ENCODE peak calls at places on chromosomes 1 and 21, in four cellular contexts. Y is GM04504; W is A172; B is stimulated activated CD8-positive, alpha-beta memory T cell treated with anti-CD3 and anti-CD28 coated beads, Interleukin-2, amount 100 ng/mL, for 48 hours. L is an unnamed sample.

GRCh38 chr1:194693244-194693643 is 1506.8 kb upstream of the B3GALT2 start:
- DNase-seq in Y (no peak), W (no peak), B (no peak), L (no peak)

GRCh38 chr1:194929376-194929775 is 1678.9 kb downstream of the KCNT2 start:
- DNase-seq in Y (no peak), W (peak), B (no peak), L (no peak)

GRCh38 chr1:94456736-94457135 is 38.5 kb downstream of the ABCD3 start:
- DNase-seq in Y (no peak), W (no peak), B (no peak), L (no peak)

GRCh38 chr1:206678490-206678889 is 6.2 kb upstream of the MAPKAPK2 start:
- DNase-seq in Y (no peak), W (no peak), B (no peak), L (no peak)

GRCh38 chr1:246836647-246837046 is 95.1 kb downstream of the AHCTF1 start:
- DNase-seq in Y (no peak), W (no peak), B (no peak), L (no peak)

GRCh38 chr1:165629848-165630628 is 996 bp upstream of the MGST3 start:
- DNase-seq in Y (no peak), W (peak), B (no peak), L (no peak)

GRCh38 chr1:182556279-182556678 is 32.8 kb downstream of the RNASEL start:
- DNase-seq in Y (no peak), W (peak), B (no peak), L (no peak)

GRCh38 chr1:54284781-54285563 is 85.0 kb downstream of the MRPL37 start:
- DNase-seq in Y (no peak), W (no peak), B (peak), L (no peak)

GRCh38 chr21:28233536-28234220 is 759.0 kb downstream of the LTN1 start:
- DNase-seq in Y (no peak), W (no peak), B (no peak), L (no peak)

GRCh38 chr1:233516732-233517131 is 97.2 kb upstream of the KCNK1 start:
- DNase-seq in Y (no peak), W (no peak), B (no peak), L (no peak)

GRCh38 chr1:57066980-57067615 is 101.3 kb upstream of the C8B start:
- DNase-seq in Y (no peak), W (no peak), B (no peak), L (no peak)

GRCh38 chr1:205449750-205450443 is 5.9 kb downstream of the BLACAT1 start:
- DNase-seq in Y (no peak), W (peak), B (peak), L (peak)

GRCh38 chr1:147722114-147722513 is 38.3 kb downstream of the GJA5 start:
- DNase-seq in Y (no peak), W (no peak), B (no peak), L (no peak)

GRCh38 chr1:157993179-157994080 is at the start of gene KIRREL1:
- DNase-seq in Y (no peak), W (peak), B (no peak), L (peak)

GRCh38 chr1:30109853-30110252 is 613.5 kb downstream of the MATN1 start:
- DNase-seq in Y (peak), W (no peak), B (no peak), L (no peak)

GRCh38 chr21:30372139-30372770 is at the start of gene KRTAP13-2:
- DNase-seq in Y (no peak), W (no peak), B (no peak), L (no peak)

GRCh38 chr1:60031116-60031515 is 42.5 kb downstream of the C1orf87 start:
- DNase-seq in Y (no peak), W (no peak), B (no peak), L (no peak)

GRCh38 chr1:167794043-167794442 is 72.3 kb downstream of the MPZL1 start:
- DNase-seq in Y (no peak), W (no peak), B (no peak), L (no peak)

GRCh38 chr21:44556879-44557278 is 1.7 kb downstream of the KRTAP10-3 start:
- DNase-seq in Y (no peak), W (no peak), B (no peak), L (no peak)

GRCh38 chr1:29672955-29673507 is 436.7 kb downstream of the PTPRU start:
- DNase-seq in Y (no peak), W (no peak), B (no peak), L (no peak)

GRCh38 chr1:211829343-211830054 is 1.1 kb downstream of the LPGAT1 start:
- DNase-seq in Y (peak), W (peak), B (no peak), L (peak)

GRCh38 chr1:224080082-224080774 is 33.7 kb upstream of the FBXO28 start:
- DNase-seq in Y (peak), W (peak), B (no peak), L (peak)

GRCh38 chr21:36320421-36321324 is 676 bp downstream of the MORC3 start:
- DNase-seq in Y (peak), W (peak), B (peak), L (peak)